ENCODE peak calls at places on chromosome 1, in nine cellular contexts. K, N, R, P, B, E, Q, V and D are unnamed samples.

GRCh38 chr1:219385786-219386427 is 212.2 kb downstream of the LYPLAL1 start:
- DNase-seq in K (no peak), N (no peak), R (peak), P (peak), B (peak), E (peak), Q (no peak), V (peak), D (peak)

GRCh38 chr1:152107984-152108898 is 7.0 kb downstream of the TCHH start:
- DNase-seq in K (no peak), N (no peak), R (no peak), P (no peak), B (peak), E (no peak), Q (no peak), V (peak), D (no peak)

GRCh38 chr1:228280106-228280901 is 72.5 kb downstream of the OBSCN start:
- DNase-seq in K (no peak), N (peak), R (no peak), P (no peak), B (no peak), E (no peak), Q (no peak), V (no peak), D (no peak)

GRCh38 chr1:41773144-41773571 is 145.6 kb downstream of the HIVEP3 start:
- DNase-seq in K (no peak), N (no peak), R (no peak), P (peak), B (peak), E (no peak), Q (no peak), V (no peak), D (no peak)

GRCh38 chr1:96981181-96981580 is 259.6 kb downstream of the PTBP2 start:
- DNase-seq in K (no peak), N (no peak), R (no peak), P (no peak), B (no peak), E (no peak), Q (no peak), V (no peak), D (no peak)

GRCh38 chr1:223016381-223016780 is 126.7 kb downstream of the TLR5 start:
- DNase-seq in K (no peak), N (no peak), R (no peak), P (no peak), B (no peak), E (no peak), Q (no peak), V (no peak), D (no peak)

GRCh38 chr1:107895403-107896181 is 69.4 kb downstream of the VAV3 start:
- DNase-seq in K (no peak), N (no peak), R (no peak), P (no peak), B (no peak), E (no peak), Q (no peak), V (no peak), D (no peak)

GRCh38 chr1:192967211-192967877 is 91.8 kb downstream of the UCHL5 start:
- DNase-seq in K (no peak), N (no peak), R (no peak), P (no peak), B (no peak), E (no peak), Q (no peak), V (no peak), D (no peak)

GRCh38 chr1:90114521-90115141 is 119.7 kb downstream of the ZNF326 start:
- DNase-seq in K (no peak), N (no peak), R (no peak), P (peak), B (peak), E (no peak), Q (no peak), V (no peak), D (no peak)

GRCh38 chr1:116242741-116243140 is 130.3 kb upstream of the ATP1A1 start:
- DNase-seq in K (no peak), N (no peak), R (no peak), P (no peak), B (no peak), E (no peak), Q (no peak), V (peak), D (no peak)